ENCODE peak calls at places on chromosomes 13 and 19, in nine cellular contexts. One of them, this sample, is unnamed.

GRCh38 chr19:17311455-17312248 is 2.3 kb downstream of the DDA1 start:
- DNase-seq in vagina: no peak
- DNase-seq in NCI-H82: no peak
- DNase-seq in stimulated activated CD4-positive, alpha-beta T cell treated with anti-CD3 and anti-CD28 coated beads, Interleukin-2, amount 100 ng/mL, for 48 hours: no peak
- DNase-seq in stromal cell of bone marrow: no peak
- DNase-seq in spleen: no peak
- DNase-seq in amniotic stem cell: peak
- DNase-seq in LNCaP clone FGC: no peak
- DNase-seq in AG09319: no peak
- DNase-seq in this sample: no peak

GRCh38 chr19:20470345-20471119 is 95.0 kb downstream of the ZNF737 start:
- DNase-seq in vagina: no peak
- DNase-seq in NCI-H82: no peak
- DNase-seq in stimulated activated CD4-positive, alpha-beta T cell treated with anti-CD3 and anti-CD28 coated beads, Interleukin-2, amount 100 ng/mL, for 48 hours: no peak
- DNase-seq in stromal cell of bone marrow: no peak
- DNase-seq in spleen: no peak
- DNase-seq in amniotic stem cell: no peak
- DNase-seq in LNCaP clone FGC: no peak
- DNase-seq in AG09319: no peak
- DNase-seq in this sample: no peak

GRCh38 chr13:101127741-101128353 is 288.5 kb downstream of the NALCN start:
- DNase-seq in vagina: no peak
- DNase-seq in NCI-H82: peak
- DNase-seq in stimulated activated CD4-positive, alpha-beta T cell treated with anti-CD3 and anti-CD28 coated beads, Interleukin-2, amount 100 ng/mL, for 48 hours: peak
- DNase-seq in stromal cell of bone marrow: peak
- DNase-seq in spleen: no peak
- DNase-seq in amniotic stem cell: peak
- DNase-seq in LNCaP clone FGC: peak
- DNase-seq in AG09319: peak
- DNase-seq in this sample: no peak

GRCh38 chr13:76852991-76853390 is 33.2 kb downstream of the KCTD12 start:
- DNase-seq in vagina: no peak
- DNase-seq in NCI-H82: no peak
- DNase-seq in stimulated activated CD4-positive, alpha-beta T cell treated with anti-CD3 and anti-CD28 coated beads, Interleukin-2, amount 100 ng/mL, for 48 hours: no peak
- DNase-seq in stromal cell of bone marrow: no peak
- DNase-seq in spleen: no peak
- DNase-seq in amniotic stem cell: no peak
- DNase-seq in LNCaP clone FGC: no peak
- DNase-seq in AG09319: no peak
- DNase-seq in this sample: no peak

GRCh38 chr13:65964672-65965071 is 1265.5 kb downstream of the PCDH9 start:
- DNase-seq in vagina: no peak
- DNase-seq in NCI-H82: no peak
- DNase-seq in stimulated activated CD4-positive, alpha-beta T cell treated with anti-CD3 and anti-CD28 coated beads, Interleukin-2, amount 100 ng/mL, for 48 hours: no peak
- DNase-seq in stromal cell of bone marrow: no peak
- DNase-seq in spleen: no peak
- DNase-seq in amniotic stem cell: no peak
- DNase-seq in LNCaP clone FGC: no peak
- DNase-seq in AG09319: no peak
- DNase-seq in this sample: no peak

GRCh38 chr13:66565261-66565660 is 664.9 kb downstream of the PCDH9 start:
- DNase-seq in vagina: no peak
- DNase-seq in NCI-H82: no peak
- DNase-seq in stimulated activated CD4-positive, alpha-beta T cell treated with anti-CD3 and anti-CD28 coated beads, Interleukin-2, amount 100 ng/mL, for 48 hours: no peak
- DNase-seq in stromal cell of bone marrow: no peak
- DNase-seq in spleen: no peak
- DNase-seq in amniotic stem cell: no peak
- DNase-seq in LNCaP clone FGC: no peak
- DNase-seq in AG09319: no peak
- DNase-seq in this sample: no peak

GRCh38 chr13:92602560-92602959 is 624.0 kb upstream of the GPC6 start:
- DNase-seq in vagina: no peak
- DNase-seq in NCI-H82: no peak
- DNase-seq in stimulated activated CD4-positive, alpha-beta T cell treated with anti-CD3 and anti-CD28 coated beads, Interleukin-2, amount 100 ng/mL, for 48 hours: no peak
- DNase-seq in stromal cell of bone marrow: no peak
- DNase-seq in spleen: no peak
- DNase-seq in amniotic stem cell: no peak
- DNase-seq in LNCaP clone FGC: no peak
- DNase-seq in AG09319: no peak
- DNase-seq in this sample: no peak

GRCh38 chr13:70747305-70747704 is 639.1 kb upstream of the KLHL1 start:
- DNase-seq in vagina: no peak
- DNase-seq in NCI-H82: peak
- DNase-seq in stimulated activated CD4-positive, alpha-beta T cell treated with anti-CD3 and anti-CD28 coated beads, Interleukin-2, amount 100 ng/mL, for 48 hours: no peak
- DNase-seq in stromal cell of bone marrow: no peak
- DNase-seq in spleen: no peak
- DNase-seq in amniotic stem cell: no peak
- DNase-seq in LNCaP clone FGC: no peak
- DNase-seq in AG09319: no peak
- DNase-seq in this sample: no peak

GRCh38 chr19:49559928-49560327 is 20.4 kb downstream of the NOSIP start:
- DNase-seq in vagina: no peak
- DNase-seq in NCI-H82: no peak
- DNase-seq in stimulated activated CD4-positive, alpha-beta T cell treated with anti-CD3 and anti-CD28 coated beads, Interleukin-2, amount 100 ng/mL, for 48 hours: no peak
- DNase-seq in stromal cell of bone marrow: no peak
- DNase-seq in spleen: no peak
- DNase-seq in amniotic stem cell: no peak
- DNase-seq in LNCaP clone FGC: no peak
- DNase-seq in AG09319: no peak
- DNase-seq in this sample: no peak

GRCh38 chr13:29847501-29847983 is 2.9 kb downstream of the UBL3 start:
- DNase-seq in vagina: no peak
- DNase-seq in NCI-H82: peak
- DNase-seq in stimulated activated CD4-positive, alpha-beta T cell treated with anti-CD3 and anti-CD28 coated beads, Interleukin-2, amount 100 ng/mL, for 48 hours: no peak
- DNase-seq in stromal cell of bone marrow: peak
- DNase-seq in spleen: no peak
- DNase-seq in amniotic stem cell: no peak
- DNase-seq in LNCaP clone FGC: no peak
- DNase-seq in AG09319: no peak
- DNase-seq in this sample: no peak

GRCh38 chr19:51733742-51734522 is 10.1 kb upstream of the HAS1 start:
- DNase-seq in vagina: no peak
- DNase-seq in NCI-H82: no peak
- DNase-seq in stimulated activated CD4-positive, alpha-beta T cell treated with anti-CD3 and anti-CD28 coated beads, Interleukin-2, amount 100 ng/mL, for 48 hours: no peak
- DNase-seq in stromal cell of bone marrow: no peak
- DNase-seq in spleen: no peak
- DNase-seq in amniotic stem cell: no peak
- DNase-seq in LNCaP clone FGC: no peak
- DNase-seq in AG09319: no peak
- DNase-seq in this sample: no peak

GRCh38 chr13:47033216-47033615 is 136.4 kb upstream of the HTR2A start:
- DNase-seq in vagina: no peak
- DNase-seq in NCI-H82: no peak
- DNase-seq in stimulated activated CD4-positive, alpha-beta T cell treated with anti-CD3 and anti-CD28 coated beads, Interleukin-2, amount 100 ng/mL, for 48 hours: no peak
- DNase-seq in stromal cell of bone marrow: peak
- DNase-seq in spleen: no peak
- DNase-seq in amniotic stem cell: no peak
- DNase-seq in LNCaP clone FGC: no peak
- DNase-seq in AG09319: no peak
- DNase-seq in this sample: no peak

GRCh38 chr13:64672751-64673150 is 2557.4 kb downstream of the PCDH9 start:
- DNase-seq in vagina: no peak
- DNase-seq in NCI-H82: no peak
- DNase-seq in stimulated activated CD4-positive, alpha-beta T cell treated with anti-CD3 and anti-CD28 coated beads, Interleukin-2, amount 100 ng/mL, for 48 hours: no peak
- DNase-seq in stromal cell of bone marrow: no peak
- DNase-seq in spleen: no peak
- DNase-seq in amniotic stem cell: no peak
- DNase-seq in LNCaP clone FGC: no peak
- DNase-seq in AG09319: no peak
- DNase-seq in this sample: no peak

GRCh38 chr19:52739576-52739975 is 4.7 kb upstream of the ZNF611 start:
- DNase-seq in vagina: no peak
- DNase-seq in NCI-H82: no peak
- DNase-seq in stimulated activated CD4-positive, alpha-beta T cell treated with anti-CD3 and anti-CD28 coated beads, Interleukin-2, amount 100 ng/mL, for 48 hours: no peak
- DNase-seq in stromal cell of bone marrow: no peak
- DNase-seq in spleen: no peak
- DNase-seq in amniotic stem cell: no peak
- DNase-seq in LNCaP clone FGC: no peak
- DNase-seq in AG09319: no peak
- DNase-seq in this sample: no peak

GRCh38 chr19:13633109-13633508 is 126.8 kb upstream of the CACNA1A start:
- DNase-seq in vagina: no peak
- DNase-seq in NCI-H82: peak
- DNase-seq in stimulated activated CD4-positive, alpha-beta T cell treated with anti-CD3 and anti-CD28 coated beads, Interleukin-2, amount 100 ng/mL, for 48 hours: no peak
- DNase-seq in stromal cell of bone marrow: peak
- DNase-seq in spleen: no peak
- DNase-seq in amniotic stem cell: no peak
- DNase-seq in LNCaP clone FGC: no peak
- DNase-seq in AG09319: peak
- DNase-seq in this sample: no peak

GRCh38 chr19:54172764-54173699 is at the start of gene TMC4:
- DNase-seq in vagina: no peak
- DNase-seq in NCI-H82: peak
- DNase-seq in stimulated activated CD4-positive, alpha-beta T cell treated with anti-CD3 and anti-CD28 coated beads, Interleukin-2, amount 100 ng/mL, for 48 hours: no peak
- DNase-seq in stromal cell of bone marrow: no peak
- DNase-seq in spleen: no peak
- DNase-seq in amniotic stem cell: no peak
- DNase-seq in LNCaP clone FGC: peak
- DNase-seq in AG09319: no peak
- DNase-seq in this sample: no peak

GRCh38 chr19:16867211-16867610 is 21.6 kb upstream of the F2RL3 start:
- DNase-seq in vagina: no peak
- DNase-seq in NCI-H82: no peak
- DNase-seq in stimulated activated CD4-positive, alpha-beta T cell treated with anti-CD3 and anti-CD28 coated beads, Interleukin-2, amount 100 ng/mL, for 48 hours: no peak
- DNase-seq in stromal cell of bone marrow: no peak
- DNase-seq in spleen: no peak
- DNase-seq in amniotic stem cell: no peak
- DNase-seq in LNCaP clone FGC: no peak
- DNase-seq in AG09319: no peak
- DNase-seq in this sample: no peak

GRCh38 chr19:32373614-32374295 is 28.3 kb downstream of the ZNF507 start:
- DNase-seq in vagina: no peak
- DNase-seq in NCI-H82: no peak
- DNase-seq in stimulated activated CD4-positive, alpha-beta T cell treated with anti-CD3 and anti-CD28 coated beads, Interleukin-2, amount 100 ng/mL, for 48 hours: no peak
- DNase-seq in stromal cell of bone marrow: peak
- DNase-seq in spleen: no peak
- DNase-seq in amniotic stem cell: peak
- DNase-seq in LNCaP clone FGC: peak
- DNase-seq in AG09319: peak
- DNase-seq in this sample: no peak

GRCh38 chr13:33286143-33286542 is 588 bp upstream of the STARD13 start:
- DNase-seq in vagina: no peak
- DNase-seq in NCI-H82: no peak
- DNase-seq in stimulated activated CD4-positive, alpha-beta T cell treated with anti-CD3 and anti-CD28 coated beads, Interleukin-2, amount 100 ng/mL, for 48 hours: no peak
- DNase-seq in stromal cell of bone marrow: no peak
- DNase-seq in spleen: no peak
- DNase-seq in amniotic stem cell: no peak
- DNase-seq in LNCaP clone FGC: no peak
- DNase-seq in AG09319: no peak
- DNase-seq in this sample: no peak

GRCh38 chr19:53034948-53035675 is 9.4 kb upstream of the ERVV-2 start:
- DNase-seq in vagina: no peak
- DNase-seq in NCI-H82: no peak
- DNase-seq in stimulated activated CD4-positive, alpha-beta T cell treated with anti-CD3 and anti-CD28 coated beads, Interleukin-2, amount 100 ng/mL, for 48 hours: no peak
- DNase-seq in stromal cell of bone marrow: no peak
- DNase-seq in spleen: no peak
- DNase-seq in amniotic stem cell: no peak
- DNase-seq in LNCaP clone FGC: no peak
- DNase-seq in AG09319: no peak
- DNase-seq in this sample: no peak

GRCh38 chr13:48160879-48161278 is 66.0 kb upstream of the MED4 start:
- DNase-seq in vagina: no peak
- DNase-seq in NCI-H82: no peak
- DNase-seq in stimulated activated CD4-positive, alpha-beta T cell treated with anti-CD3 and anti-CD28 coated beads, Interleukin-2, amount 100 ng/mL, for 48 hours: no peak
- DNase-seq in stromal cell of bone marrow: peak
- DNase-seq in spleen: no peak
- DNase-seq in amniotic stem cell: no peak
- DNase-seq in LNCaP clone FGC: no peak
- DNase-seq in AG09319: no peak
- DNase-seq in this sample: no peak

GRCh38 chr13:38494445-38494844 is 144.8 kb downstream of the UFM1 start:
- DNase-seq in vagina: no peak
- DNase-seq in NCI-H82: peak
- DNase-seq in stimulated activated CD4-positive, alpha-beta T cell treated with anti-CD3 and anti-CD28 coated beads, Interleukin-2, amount 100 ng/mL, for 48 hours: no peak
- DNase-seq in stromal cell of bone marrow: no peak
- DNase-seq in spleen: no peak
- DNase-seq in amniotic stem cell: no peak
- DNase-seq in LNCaP clone FGC: no peak
- DNase-seq in AG09319: no peak
- DNase-seq in this sample: no peak

GRCh38 chr13:97986841-97987240 is 33.4 kb downstream of the IPO5 start:
- DNase-seq in vagina: no peak
- DNase-seq in NCI-H82: no peak
- DNase-seq in stimulated activated CD4-positive, alpha-beta T cell treated with anti-CD3 and anti-CD28 coated beads, Interleukin-2, amount 100 ng/mL, for 48 hours: no peak
- DNase-seq in stromal cell of bone marrow: no peak
- DNase-seq in spleen: peak
- DNase-seq in amniotic stem cell: no peak
- DNase-seq in LNCaP clone FGC: no peak
- DNase-seq in AG09319: no peak
- DNase-seq in this sample: no peak

GRCh38 chr19:6273701-6274601 is 5.8 kb downstream of the MLLT1 start:
- DNase-seq in vagina: peak
- DNase-seq in NCI-H82: peak
- DNase-seq in stimulated activated CD4-positive, alpha-beta T cell treated with anti-CD3 and anti-CD28 coated beads, Interleukin-2, amount 100 ng/mL, for 48 hours: no peak
- DNase-seq in stromal cell of bone marrow: peak
- DNase-seq in spleen: peak
- DNase-seq in amniotic stem cell: peak
- DNase-seq in LNCaP clone FGC: peak
- DNase-seq in AG09319: peak
- DNase-seq in this sample: no peak

GRCh38 chr13:87087741-87088140 is 583.4 kb upstream of the SLITRK5 start:
- DNase-seq in vagina: no peak
- DNase-seq in NCI-H82: no peak
- DNase-seq in stimulated activated CD4-positive, alpha-beta T cell treated with anti-CD3 and anti-CD28 coated beads, Interleukin-2, amount 100 ng/mL, for 48 hours: no peak
- DNase-seq in stromal cell of bone marrow: no peak
- DNase-seq in spleen: no peak
- DNase-seq in amniotic stem cell: no peak
- DNase-seq in LNCaP clone FGC: no peak
- DNase-seq in AG09319: no peak
- DNase-seq in this sample: no peak